ENCODE peak calls at places on chromosomes 7 and 10, in nine cellular contexts. One of them, this sample, is unnamed.

GRCh38 chr7:133912916-133913697 is 214.0 kb upstream of the LRGUK start:
- DNase-seq in upper lobe of right lung: no peak
- DNase-seq in NCI-H2107: no peak
- DNase-seq in Right ventricle myocardium superior: no peak
- DNase-seq in AG10803: peak; percentile 64
- DNase-seq in EL: peak; percentile 63
- DNase-seq in ACHN: no peak
- DNase-seq in GDM1: no peak
- DNase-seq in activated CD4-positive, alpha-beta T cell treated with anti-CD3 and anti-CD28 coated beads for 36 hours: no peak
- DNase-seq in this sample: no peak

GRCh38 chr10:71666607-71667373 is 52.8 kb downstream of the C10orf105 start:
- DNase-seq in AG10803: no peak
- DNase-seq in NCI-H2107: no peak
- DNase-seq in upper lobe of right lung: no peak
- DNase-seq in activated CD4-positive, alpha-beta T cell treated with anti-CD3 and anti-CD28 coated beads for 36 hours: peak; percentile 12
- DNase-seq in EL: no peak
- DNase-seq in ACHN: no peak
- DNase-seq in GDM1: no peak
- DNase-seq in Right ventricle myocardium superior: no peak
- DNase-seq in this sample: no peak

GRCh38 chr10:103653581-103654020 is 160.1 kb downstream of the NEURL1 start:
- DNase-seq in Right ventricle myocardium superior: no peak
- DNase-seq in activated CD4-positive, alpha-beta T cell treated with anti-CD3 and anti-CD28 coated beads for 36 hours: no peak
- DNase-seq in AG10803: no peak
- DNase-seq in ACHN: no peak
- DNase-seq in NCI-H2107: peak; percentile 9
- DNase-seq in GDM1: no peak
- DNase-seq in EL: no peak
- DNase-seq in upper lobe of right lung: no peak
- DNase-seq in this sample: peak; percentile 25

GRCh38 chr10:62047960-62048383 is 146.5 kb downstream of the ARID5B start:
- DNase-seq in EL: no peak
- DNase-seq in NCI-H2107: no peak
- DNase-seq in Right ventricle myocardium superior: no peak
- DNase-seq in AG10803: no peak
- DNase-seq in upper lobe of right lung: no peak
- DNase-seq in activated CD4-positive, alpha-beta T cell treated with anti-CD3 and anti-CD28 coated beads for 36 hours: peak; percentile 77
- DNase-seq in GDM1: no peak
- DNase-seq in ACHN: no peak
- DNase-seq in this sample: peak; percentile 22

GRCh38 chr7:120996333-120996982 is 7.9 kb downstream of the CPED1 start:
- DNase-seq in EL: peak; percentile 90
- DNase-seq in activated CD4-positive, alpha-beta T cell treated with anti-CD3 and anti-CD28 coated beads for 36 hours: no peak
- DNase-seq in ACHN: peak; percentile 73
- DNase-seq in AG10803: peak; percentile 89
- DNase-seq in GDM1: peak; percentile 85
- DNase-seq in upper lobe of right lung: no peak
- DNase-seq in NCI-H2107: no peak
- DNase-seq in Right ventricle myocardium superior: peak; percentile 45
- DNase-seq in this sample: peak; percentile 77

GRCh38 chr7:82841828-82842227 is 320.9 kb downstream of the PCLO start:
- DNase-seq in Right ventricle myocardium superior: no peak
- DNase-seq in activated CD4-positive, alpha-beta T cell treated with anti-CD3 and anti-CD28 coated beads for 36 hours: no peak
- DNase-seq in EL: peak; percentile 63
- DNase-seq in GDM1: no peak
- DNase-seq in ACHN: peak; percentile 33
- DNase-seq in upper lobe of right lung: no peak
- DNase-seq in AG10803: no peak
- DNase-seq in NCI-H2107: no peak
- DNase-seq in this sample: no peak

GRCh38 chr7:39212881-39213280 is 235.2 kb downstream of the POU6F2 start:
- DNase-seq in activated CD4-positive, alpha-beta T cell treated with anti-CD3 and anti-CD28 coated beads for 36 hours: no peak
- DNase-seq in NCI-H2107: no peak
- DNase-seq in EL: no peak
- DNase-seq in ACHN: no peak
- DNase-seq in Right ventricle myocardium superior: no peak
- DNase-seq in upper lobe of right lung: no peak
- DNase-seq in GDM1: no peak
- DNase-seq in AG10803: no peak
- DNase-seq in this sample: no peak

GRCh38 chr7:24717694-24718320 is 39.5 kb downstream of the GSDME start:
- DNase-seq in AG10803: no peak
- DNase-seq in ACHN: no peak
- DNase-seq in activated CD4-positive, alpha-beta T cell treated with anti-CD3 and anti-CD28 coated beads for 36 hours: no peak
- DNase-seq in GDM1: no peak
- DNase-seq in upper lobe of right lung: no peak
- DNase-seq in Right ventricle myocardium superior: no peak
- DNase-seq in NCI-H2107: no peak
- DNase-seq in EL: no peak
- DNase-seq in this sample: no peak

GRCh38 chr10:114648368-114648767 is 9.7 kb downstream of the ABLIM1 start:
- DNase-seq in upper lobe of right lung: no peak
- DNase-seq in AG10803: peak; percentile 69
- DNase-seq in NCI-H2107: no peak
- DNase-seq in GDM1: no peak
- DNase-seq in activated CD4-positive, alpha-beta T cell treated with anti-CD3 and anti-CD28 coated beads for 36 hours: no peak
- DNase-seq in ACHN: peak; percentile 77
- DNase-seq in Right ventricle myocardium superior: no peak
- DNase-seq in EL: peak; percentile 93
- DNase-seq in this sample: peak; percentile 81

GRCh38 chr7:7858559-7858958 is 110.0 kb upstream of the GLCCI1 start:
- DNase-seq in EL: no peak
- DNase-seq in AG10803: no peak
- DNase-seq in ACHN: no peak
- DNase-seq in activated CD4-positive, alpha-beta T cell treated with anti-CD3 and anti-CD28 coated beads for 36 hours: no peak
- DNase-seq in upper lobe of right lung: no peak
- DNase-seq in Right ventricle myocardium superior: no peak
- DNase-seq in NCI-H2107: no peak
- DNase-seq in GDM1: no peak
- DNase-seq in this sample: no peak